ENCODE peak calls at places on chromosomes 7 and 10, in seven cellular contexts. L is WTC11; G is activated CD8-positive, alpha-beta memory T cell treated with anti-CD3 and anti-CD28 coated beads, Interleukin-2, amount 50 U/mL, for 48 hours; S is NCI-H1105 treated with DMSO at 0.1 percent for 48 hours; P is central memory CD4-positive, alpha-beta T cell; D is activated effector memory CD4-positive, alpha-beta T cell treated with anti-CD3 and anti-CD28 coated beads, Interleukin-2, amount 50 U/mL, for 16 hours; W is foreskin fibroblast. F is an unnamed sample.

GRCh38 chr7:1124816-1125602 is 35.0 kb downstream of the ZFAND2A start:
- DNase-seq in L (no peak), G (no peak), S (no peak), P (no peak), D (peak), W (peak), F (no peak)

GRCh38 chr10:101588879-101589278 is 758 bp downstream of the DPCD start:
- DNase-seq in L (no peak), G (no peak), S (no peak), P (no peak), D (no peak), W (peak), F (no peak)

GRCh38 chr7:80499350-80499955 is 12.4 kb downstream of the GNAT3 start:
- DNase-seq in L (peak), G (no peak), S (no peak), P (no peak), D (no peak), W (peak), F (peak)

GRCh38 chr7:127383123-127383835 is 9.2 kb downstream of the ZNF800 start:
- DNase-seq in L (no peak), G (no peak), S (no peak), P (no peak), D (no peak), W (peak), F (no peak)

GRCh38 chr10:2650328-2650727 is 417.0 kb upstream of the PFKP start:
- DNase-seq in L (no peak), G (no peak), S (no peak), P (no peak), D (no peak), W (no peak), F (no peak)

GRCh38 chr10:124943301-124944092 is 1.6 kb downstream of the ZRANB1 start:
- DNase-seq in L (no peak), G (no peak), S (no peak), P (no peak), D (no peak), W (peak), F (no peak)

GRCh38 chr10:101040061-101040460 is 9.0 kb downstream of the SFXN3 start:
- DNase-seq in L (no peak), G (no peak), S (no peak), P (no peak), D (no peak), W (no peak), F (no peak)

GRCh38 chr7:17651926-17652385 is 288.3 kb downstream of the SNX13 start:
- DNase-seq in L (no peak), G (no peak), S (no peak), P (no peak), D (no peak), W (peak), F (no peak)

GRCh38 chr7:44666566-44666965 is 60.1 kb downstream of the OGDH start:
- DNase-seq in L (no peak), G (no peak), S (no peak), P (no peak), D (no peak), W (no peak), F (peak)

GRCh38 chr7:124420367-124420766 is 345.2 kb downstream of the GPR37 start:
- DNase-seq in L (no peak), G (no peak), S (no peak), P (no peak), D (no peak), W (no peak), F (no peak)

GRCh38 chr10:97593423-97593822 is 3.9 kb downstream of the C10orf62 start:
- DNase-seq in L (no peak), G (no peak), S (no peak), P (no peak), D (no peak), W (no peak), F (no peak)

GRCh38 chr10:42933454-42934340 is 143.2 kb upstream of the RET start:
- DNase-seq in L (peak), G (no peak), S (peak), P (peak), D (no peak), W (no peak), F (peak)

GRCh38 chr7:137696376-137696775 is 150.4 kb downstream of the DGKI start:
- DNase-seq in L (no peak), G (no peak), S (no peak), P (no peak), D (no peak), W (peak), F (no peak)

GRCh38 chr7:94394058-94394398 is 667 bp upstream of the COL1A2 start:
- DNase-seq in L (no peak), G (no peak), S (no peak), P (no peak), D (no peak), W (no peak), F (no peak)

F was measured in islet precursor cell.